ENCODE peak calls at places on chromosome 13, in five cellular contexts. B is activated T-helper 1 cell treated with Interleukin-2 at 50 U/mL for 16 hours, D is B cell, A is GM04504, T is NCI-H82. I is an unnamed sample.

GRCh38 chr13:44455781-44456180 is 82.2 kb downstream of the SERP2 start:
- DNase-seq in B (no peak), D (no peak), A (no peak), T (no peak), I (no peak)

GRCh38 chr13:21606251-21606650 is 2.3 kb upstream of the MICU2 start:
- DNase-seq in B (no peak), D (no peak), A (no peak), T (no peak), I (no peak)

GRCh38 chr13:90591260-90591926 is 756.1 kb upstream of the MIR17HG start:
- DNase-seq in B (no peak), D (no peak), A (no peak), T (no peak), I (no peak)

GRCh38 chr13:85408415-85408814 is 390.8 kb downstream of the SLITRK6 start:
- DNase-seq in B (no peak), D (no peak), A (no peak), T (no peak), I (no peak)

GRCh38 chr13:30851697-30852096 is 54.4 kb upstream of the MEDAG start:
- DNase-seq in B (no peak), D (no peak), A (no peak), T (no peak), I (peak)

GRCh38 chr13:24982333-24982999 is 113.5 kb upstream of the PABPC3 start:
- DNase-seq in B (no peak), D (no peak), A (no peak), T (peak), I (no peak)

GRCh38 chr13:107650081-107650701 is 565.1 kb downstream of the LIG4 start:
- DNase-seq in B (no peak), D (no peak), A (no peak), T (peak), I (peak)

GRCh38 chr13:93230466-93230865 is 3.9 kb downstream of the GPC6 start:
- DNase-seq in B (no peak), D (no peak), A (peak), T (no peak), I (no peak)

GRCh38 chr13:99995503-99996176 is 14.1 kb downstream of the ZIC2 start:
- DNase-seq in B (no peak), D (no peak), A (no peak), T (peak), I (no peak)